ENCODE peak calls at places on chromosomes 12 and 14, in seven cellular contexts. N, V, R, A, O, K and H are unnamed samples.
A peak's percentile ranks its signal among the peaks of the same experiment; 100 is the strongest.

GRCh38 chr12:89783321-89784060 is 74.9 kb upstream of the ATP2B1 start:
- DNase-seq in K (no peak), N (no peak), A (no peak), O (no peak), V (peak; percentile 71), R (no peak), H (no peak)

GRCh38 chr12:26499979-26500640 is 304.7 kb downstream of the SSPN start:
- DNase-seq in V (peak; percentile 25), O (no peak), N (no peak), K (no peak), A (no peak), R (no peak), H (no peak)

GRCh38 chr14:88269816-88270416 is 53.2 kb downstream of the KCNK10 start:
- DNase-seq in O (peak; percentile 65), N (no peak), A (no peak), V (no peak), K (no peak), R (no peak), H (no peak)

GRCh38 chr14:106556665-106557289 is 1030.4 kb downstream of the TMEM121 start:
- DNase-seq in N (no peak), R (peak; percentile 66), K (no peak), O (peak; percentile 64), A (peak; percentile 11), V (no peak), H (peak; percentile 51)

GRCh38 chr12:28065889-28066630 is 93.5 kb upstream of the PTHLH start:
- DNase-seq in K (no peak), V (peak; percentile 54), O (no peak), A (no peak), R (no peak), N (no peak), H (no peak)

GRCh38 chr14:34539407-34540180 is at the start of gene EAPP:
- DNase-seq in O (peak; percentile 100), V (peak; percentile 98), K (peak; percentile 96), R (peak; percentile 96), A (peak; percentile 94), N (peak; percentile 88), H (peak; percentile 94)

GRCh38 chr14:78029471-78030372 is 140.5 kb upstream of the NRXN3 start:
- DNase-seq in V (peak; percentile 3), K (no peak), O (no peak), A (no peak), R (no peak), N (no peak), H (no peak)

GRCh38 chr14:67962215-67962644 is 142.7 kb downstream of the RAD51B start:
- DNase-seq in R (peak; percentile 80), V (peak; percentile 80), A (no peak), O (no peak), K (no peak), N (no peak), H (peak; percentile 53)

GRCh38 chr12:88753074-88753473 is 172.8 kb upstream of the KITLG start:
- DNase-seq in R (no peak), O (no peak), K (peak; percentile 36), N (no peak), A (no peak), V (peak; percentile 22), H (no peak)

GRCh38 chr14:63438065-63438757 is 105.0 kb downstream of the PPP2R5E start:
- DNase-seq in A (peak; percentile 66), O (no peak), R (peak; percentile 14), K (peak; percentile 88), V (peak; percentile 98), N (peak; percentile 84), H (peak; percentile 23)

GRCh38 chr12:32036477-32037263 is 70.0 kb upstream of the BICD1 start:
- DNase-seq in R (no peak), N (no peak), A (no peak), V (no peak), O (no peak), K (no peak), H (no peak)
- TF ChIP-seq CTCF in R (peak; percentile 24), N (no peak), A (no peak), V (no peak), O (no peak), K (no peak), H (no peak)

DNA sequence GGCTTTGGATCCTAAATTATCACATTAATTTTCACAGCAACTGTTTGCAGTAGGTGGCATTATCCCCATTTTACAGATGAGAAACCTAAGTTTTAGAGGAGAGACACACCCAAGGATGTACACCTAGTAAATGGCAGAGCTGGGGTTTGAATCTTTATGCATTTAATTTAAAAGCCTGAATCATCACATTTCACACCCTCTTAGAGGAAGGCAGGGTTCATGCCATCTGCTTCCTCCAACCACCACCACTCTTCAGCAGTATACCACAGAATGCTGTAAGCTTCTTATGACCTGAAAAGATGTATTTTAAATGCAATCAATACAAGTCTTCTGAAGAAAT is 90.3 kb downstream of the CRADD start:
- DNase-seq in A (no peak), N (no peak), R (no peak), K (no peak), V (no peak), O (no peak), H (no peak)
- TF ChIP-seq CTCF in A (no peak), N (no peak), R (no peak), K (no peak), V (no peak), O (no peak), H (no peak)

GRCh38 chr14:50397461-50398196 is 948 bp upstream of the CDKL1 start:
- DNase-seq in A (peak; percentile 13), O (no peak), R (no peak), V (no peak), K (no peak), N (no peak), H (no peak)
- TF ChIP-seq CTCF in A (no peak), O (no peak), R (no peak), V (no peak), K (no peak), N (no peak), H (no peak)

GRCh38 chr12:14010989-14011388 is 29.6 kb upstream of the GRIN2B start:
- DNase-seq in V (no peak), O (no peak), R (no peak), N (no peak), A (no peak), K (no peak), H (no peak)
- TF ChIP-seq CTCF in V (no peak), O (no peak), R (no peak), N (no peak), A (no peak), K (no peak), H (no peak)

GRCh38 chr12:118520954-118521353 is 144.6 kb downstream of the SUDS3 start:
- DNase-seq in A (no peak), R (no peak), V (no peak), N (no peak), K (no peak), O (no peak), H (no peak)
- TF ChIP-seq CTCF in A (no peak), R (no peak), V (no peak), N (no peak), K (no peak), O (no peak), H (no peak)

DNA sequence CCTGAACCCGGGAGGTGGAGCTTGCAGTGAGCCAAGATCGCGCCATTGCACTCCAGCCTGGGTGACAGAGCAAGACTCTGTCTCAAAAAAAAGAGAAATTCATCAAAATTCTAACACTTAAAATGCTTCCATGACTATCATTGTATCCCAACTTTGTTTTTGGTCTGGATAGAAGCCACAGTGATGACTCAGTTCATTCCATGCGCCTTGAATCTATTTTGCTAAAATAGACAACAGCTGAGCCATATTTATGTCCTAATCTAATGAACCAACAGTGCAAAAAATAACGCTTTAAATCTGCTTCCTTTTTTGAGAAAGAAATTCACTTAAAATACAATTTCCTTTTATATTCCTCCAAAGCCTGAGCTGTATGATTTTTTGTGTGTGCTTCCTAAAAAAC is 23.2 kb upstream of the BICD1 start:
- DNase-seq in N (no peak), K (peak; percentile 71), O (no peak), R (no peak), A (no peak), V (peak; percentile 78), H (no peak)
- TF ChIP-seq CTCF in N (no peak), K (no peak), O (no peak), R (no peak), A (no peak), V (no peak), H (no peak)

GRCh38 chr14:102209224-102209966 is 69.7 kb downstream of the WDR20 start:
- DNase-seq in V (peak; percentile 17), N (no peak), A (peak; percentile 14), R (no peak), O (peak; percentile 90), K (no peak), H (no peak)
- TF ChIP-seq CTCF in V (peak; percentile 25), N (peak; percentile 36), A (peak; percentile 11), R (no peak), O (peak; percentile 49), K (peak; percentile 65), H (no peak)

GRCh38 chr14:91311284-91311662 is 66.8 kb upstream of the GPR68 start:
- DNase-seq in V (no peak), A (no peak), O (no peak), K (no peak), N (no peak), R (peak; percentile 36), H (no peak)
- TF ChIP-seq CTCF in V (no peak), A (no peak), O (no peak), K (no peak), N (no peak), R (peak; percentile 29), H (no peak)

GRCh38 chr12:49869816-49870500 is 27.1 kb upstream of the BCDIN3D start:
- DNase-seq in V (no peak), K (no peak), N (no peak), R (no peak), A (no peak), O (no peak), H (no peak)

GRCh38 chr12:49870501-49871262 is 27.8 kb upstream of the BCDIN3D start:
- DNase-seq in K (no peak), N (no peak), O (no peak), A (no peak), V (no peak), R (no peak), H (no peak)

GRCh38 chr12:49867580-49868341 is 24.9 kb upstream of the BCDIN3D start:
- DNase-seq in O (peak; percentile 52), A (no peak), R (no peak), V (peak; percentile 57), K (no peak), N (no peak), H (no peak)

GRCh38 chr12:49868449-49868848 is 25.5 kb upstream of the BCDIN3D start:
- DNase-seq in R (no peak), V (no peak), N (no peak), O (peak; percentile 71), A (no peak), K (no peak), H (no peak)

DNA sequence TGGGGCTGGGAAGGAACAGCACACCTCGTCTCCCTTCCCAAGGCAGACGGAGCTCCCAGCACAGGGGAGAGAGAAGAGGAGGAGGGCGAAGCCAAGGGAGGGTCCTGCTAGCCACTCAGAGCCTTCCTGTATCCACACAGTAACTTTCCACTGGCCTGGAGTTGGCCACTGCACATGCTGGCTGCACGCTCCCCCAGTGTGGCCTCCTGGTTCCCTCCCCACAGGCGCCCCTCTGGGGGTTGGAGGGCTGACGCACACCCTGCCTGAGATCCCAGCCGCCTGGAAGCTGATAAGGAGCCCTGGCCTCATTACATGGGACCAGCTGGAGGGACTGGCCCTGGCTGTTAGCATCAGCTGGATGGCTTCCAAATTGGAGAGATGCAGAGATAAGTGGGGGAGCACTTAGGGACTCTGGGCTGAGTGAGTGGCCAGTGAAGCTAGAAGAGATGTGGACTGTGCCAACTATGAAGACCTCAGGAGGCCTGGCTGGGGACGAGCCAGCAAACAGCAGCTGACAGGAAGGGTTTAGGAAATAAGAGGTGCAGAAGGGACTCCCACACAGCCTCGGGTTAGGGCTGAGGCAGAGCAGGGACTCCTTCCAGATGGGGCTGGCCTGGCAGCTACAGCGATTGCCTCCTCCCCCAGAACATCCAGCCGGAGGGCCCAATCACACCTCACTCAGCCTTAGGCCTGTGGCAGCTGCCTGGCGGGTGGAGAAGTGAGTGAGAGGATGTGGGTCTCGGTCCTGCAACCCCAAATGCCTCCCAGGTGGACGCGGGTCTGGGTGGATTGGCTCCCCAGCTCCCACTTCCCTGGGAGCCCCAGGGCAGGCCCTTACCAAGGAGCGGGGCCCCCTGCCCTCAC is 26.3 kb upstream of the BCDIN3D start:
- DNase-seq in R (no peak), N (peak; percentile 65), O (peak; percentile 97), A (peak; percentile 64), V (peak; percentile 100), K (peak; percentile 90), H (no peak)
- TF ChIP-seq CTCF in R (no peak), N (no peak), O (no peak), A (no peak), V (no peak), K (no peak), H (no peak)